ENCODE peak calls at places on chromosomes 13 and 19, in four cellular contexts. K is mesendoderm, R is IMR-90, O is H1. M is an unnamed sample.

GRCh38 chr19:31118926-31119325 is 230.3 kb downstream of the TSHZ3 start:
- DNase-seq in K (no peak), R (no peak), O (no peak), M (no peak)

GRCh38 chr13:91308299-91308698 is 39.2 kb upstream of the MIR17HG start:
- DNase-seq in K (peak; percentile 45), R (no peak), O (no peak), M (no peak)

GRCh38 chr19:47098608-47099007 is 15.0 kb downstream of the ZC3H4 start:
- DNase-seq in K (no peak), R (no peak), O (no peak), M (no peak)

GRCh38 chr13:51629711-51630575 is 45.7 kb downstream of the WDFY2 start:
- DNase-seq in K (no peak), R (no peak), O (no peak), M (no peak)

GRCh38 chr13:26600345-26600761 is 42.9 kb downstream of the WASF3 start:
- DNase-seq in K (no peak), R (peak; percentile 45), O (no peak), M (no peak)

GRCh38 chr19:940591-941291 is 14.9 kb downstream of the ARID3A start:
- DNase-seq in K (no peak), R (peak; percentile 57), O (no peak), M (no peak)

GRCh38 chr13:47033216-47033615 is 136.4 kb upstream of the HTR2A start:
- DNase-seq in K (peak; percentile 86), R (peak; percentile 55), O (no peak), M (no peak)

GRCh38 chr13:20799726-20800416 is 26.1 kb upstream of the EEF1AKMT1 start:
- DNase-seq in K (no peak), R (peak; percentile 32), O (no peak), M (no peak)

GRCh38 chr19:30664358-30665058 is 292.3 kb downstream of the ZNF536 start:
- DNase-seq in K (peak; percentile 63), R (peak; percentile 4), O (no peak), M (peak; percentile 53)

GRCh38 chr13:33183431-33184130 is 102.0 kb downstream of the STARD13 start:
- DNase-seq in K (no peak), R (peak; percentile 77), O (no peak), M (no peak)

GRCh38 chr19:4456843-4457653 is 546 bp downstream of the UBXN6 start:
- DNase-seq in K (peak; percentile 80), R (peak; percentile 56), O (peak; percentile 44), M (peak; percentile 71)

GRCh38 chr19:34988119-34988518 is 12.0 kb upstream of the GRAMD1A start:
- DNase-seq in K (no peak), R (no peak), O (no peak), M (no peak)

GRCh38 chr19:34983786-34984185 is 16.3 kb upstream of the GRAMD1A start:
- DNase-seq in K (no peak), R (no peak), O (no peak), M (no peak)

GRCh38 chr19:34984287-34984686 is 15.8 kb upstream of the GRAMD1A start:
- DNase-seq in K (no peak), R (no peak), O (no peak), M (no peak)

GRCh38 chr19:34982275-34982674 is 17.8 kb upstream of the GRAMD1A start:
- DNase-seq in K (no peak), R (no peak), O (no peak), M (no peak)

DNA sequence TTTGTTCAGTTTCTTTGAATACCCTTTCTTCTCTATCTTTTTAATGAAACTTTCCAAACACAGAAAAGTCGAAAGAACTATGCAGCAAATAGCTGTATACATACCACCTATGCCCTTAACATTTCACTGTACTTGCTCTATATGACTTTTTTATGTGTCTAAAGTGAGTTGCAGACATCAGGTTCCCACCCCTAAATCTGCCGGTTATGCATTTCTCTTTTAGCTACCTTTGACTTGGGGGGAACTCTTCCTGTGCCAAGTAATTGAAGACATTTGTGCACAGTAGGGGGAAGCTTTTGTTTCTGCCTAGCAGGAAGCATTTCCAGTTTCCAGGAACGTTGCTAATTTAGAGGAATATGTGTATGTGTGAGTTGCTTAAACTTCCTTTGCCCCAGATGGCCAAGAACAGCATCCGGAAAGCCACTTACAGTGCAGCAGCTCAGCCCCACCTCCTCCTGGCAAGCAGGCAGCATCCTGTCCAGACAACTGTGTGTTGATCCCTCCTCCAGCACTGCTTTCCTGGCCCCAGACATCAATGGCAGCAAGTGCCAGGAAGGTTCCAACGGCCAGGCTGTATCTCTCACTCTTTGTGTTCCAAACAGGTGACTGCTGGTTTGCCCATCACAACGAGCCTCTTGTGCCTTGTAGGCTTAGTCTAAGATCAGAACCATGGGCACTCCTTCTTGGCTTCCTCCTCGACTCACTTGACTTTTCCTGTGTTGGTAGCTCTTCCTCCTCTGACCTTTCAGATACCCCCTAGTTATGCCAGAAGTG is 14.7 kb upstream of the GRAMD1A start:
- DNase-seq in K (no peak), R (peak; percentile 24), O (no peak), M (peak; percentile 67)
- H3K27ac ChIP-seq in K (no peak overlapping the region), R (no peak overlapping the region), O (peak overlapping the region; percentile 47), M (no peak overlapping the region)

GRCh38 chr13:111007209-111007608 is 92.3 kb upstream of the ANKRD10 start:
- DNase-seq in K (no peak), R (no peak), O (no peak), M (no peak)
- H3K9ac ChIP-seq in K (no peak overlapping the region), R (no peak overlapping the region), O (no peak overlapping the region), M (no peak overlapping the region)

GRCh38 chr19:43524922-43525835 is 1.8 kb downstream of the ETHE1 start:
- DNase-seq in K (peak; percentile 55), R (peak; percentile 32), O (no peak), M (peak; percentile 64)

GRCh38 chr19:43526884-43527859 is at the start of gene ETHE1:
- DNase-seq in K (peak; percentile 68), R (peak; percentile 31), O (no peak), M (peak; percentile 81)

GRCh38 chr19:43522929-43523328 is 4.1 kb downstream of the ETHE1 start:
- DNase-seq in K (no peak), R (no peak), O (no peak), M (no peak)

GRCh38 chr19:43527860-43528622 is 1.0 kb upstream of the ETHE1 start:
- DNase-seq in K (no peak), R (no peak), O (no peak), M (no peak)

GRCh38 chr19:43525836-43526771 is 897 bp downstream of the ETHE1 start:
- DNase-seq in K (peak; percentile 13), R (peak; percentile 9), O (no peak), M (peak; percentile 40)
- H2BK15ac ChIP-seq in K (no peak overlapping the region), R (no peak overlapping the region), O (no peak overlapping the region), M (no peak overlapping the region)

GRCh38 chr19:12365094-12365371 is 450 bp downstream of the ZNF442 start:
- DNase-seq in K (peak; percentile 46), R (peak; percentile 22), O (no peak), M (no peak)
- H3K27ac ChIP-seq in K (no peak overlapping the region), R (peak overlapping the region; percentile 11), O (peak overlapping the region; percentile 42), M (no peak overlapping the region)

GRCh38 chr19:10516671-10517286 is 468 bp downstream of the S1PR5 start:
- DNase-seq in K (no peak), R (no peak), O (no peak), M (no peak)
- H3K9ac ChIP-seq in K (peak overlapping the region; percentile 83), R (no peak overlapping the region), O (no peak overlapping the region), M (no peak overlapping the region)

DNA sequence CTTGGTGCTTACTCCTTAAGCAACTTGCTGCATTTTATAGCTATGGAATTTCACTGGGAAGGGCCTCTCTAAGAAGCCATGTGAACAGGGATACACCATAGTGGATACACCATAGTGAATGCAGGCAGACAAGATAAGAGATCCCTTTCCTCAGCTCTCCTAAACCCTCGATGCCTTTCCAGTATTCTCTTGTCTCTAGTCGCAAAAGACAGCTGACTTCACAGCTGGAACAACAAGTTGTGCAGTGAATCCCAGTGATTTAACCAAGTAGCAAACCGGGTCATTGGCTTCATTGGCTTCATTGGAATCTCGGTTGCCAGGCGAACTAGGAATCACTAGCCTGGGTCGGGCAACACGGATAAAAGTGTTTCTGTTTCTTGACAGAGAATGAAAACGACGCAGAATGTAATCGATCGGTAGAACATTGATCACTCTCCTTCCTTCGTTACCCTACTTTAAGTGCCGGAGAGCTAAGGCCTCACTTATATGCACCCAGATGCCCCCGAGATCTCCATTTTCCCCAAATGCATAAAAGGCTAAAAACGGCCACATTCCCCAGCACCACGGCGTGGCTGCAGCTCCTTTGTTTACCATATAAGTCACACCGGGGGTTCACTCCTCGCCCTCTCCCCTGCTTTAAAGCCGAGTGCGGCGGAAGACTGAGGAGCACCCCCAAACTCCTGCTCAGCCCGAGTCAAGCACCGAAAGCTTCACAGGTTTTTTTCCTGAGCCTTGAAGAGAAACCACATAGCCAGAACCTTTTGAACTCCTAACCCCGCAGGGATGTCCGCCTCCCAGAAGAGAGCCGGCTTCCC is 674 bp downstream of the TRPC4 start:
- DNase-seq in K (peak; percentile 74), R (peak; percentile 50), O (no peak), M (peak; percentile 38)
- H2BK15ac ChIP-seq in K (no peak overlapping the region), R (peak overlapping the region; percentile 74), O (no peak overlapping the region), M (no peak overlapping the region)

GRCh38 chr19:17538684-17539287 is 16.7 kb upstream of the COLGALT1 start:
- DNase-seq in K (peak; percentile 31), R (no peak), O (no peak), M (no peak)
- H3K27ac ChIP-seq in K (no peak overlapping the region), R (no peak overlapping the region), O (no peak overlapping the region), M (no peak overlapping the region)

GRCh38 chr13:114067381-114067885 is 65.0 kb downstream of the RASA3 start:
- DNase-seq in K (no peak), R (peak; percentile 68), O (no peak), M (no peak)

GRCh38 chr13:114067886-114068722 is 64.3 kb downstream of the RASA3 start:
- DNase-seq in K (no peak), R (no peak), O (no peak), M (no peak)

GRCh38 chr13:114070098-114070799 is 62.2 kb downstream of the RASA3 start:
- DNase-seq in K (no peak), R (no peak), O (no peak), M (no peak)

GRCh38 chr13:114069376-114070097 is 62.9 kb downstream of the RASA3 start:
- DNase-seq in K (no peak), R (no peak), O (no peak), M (no peak)

DNA sequence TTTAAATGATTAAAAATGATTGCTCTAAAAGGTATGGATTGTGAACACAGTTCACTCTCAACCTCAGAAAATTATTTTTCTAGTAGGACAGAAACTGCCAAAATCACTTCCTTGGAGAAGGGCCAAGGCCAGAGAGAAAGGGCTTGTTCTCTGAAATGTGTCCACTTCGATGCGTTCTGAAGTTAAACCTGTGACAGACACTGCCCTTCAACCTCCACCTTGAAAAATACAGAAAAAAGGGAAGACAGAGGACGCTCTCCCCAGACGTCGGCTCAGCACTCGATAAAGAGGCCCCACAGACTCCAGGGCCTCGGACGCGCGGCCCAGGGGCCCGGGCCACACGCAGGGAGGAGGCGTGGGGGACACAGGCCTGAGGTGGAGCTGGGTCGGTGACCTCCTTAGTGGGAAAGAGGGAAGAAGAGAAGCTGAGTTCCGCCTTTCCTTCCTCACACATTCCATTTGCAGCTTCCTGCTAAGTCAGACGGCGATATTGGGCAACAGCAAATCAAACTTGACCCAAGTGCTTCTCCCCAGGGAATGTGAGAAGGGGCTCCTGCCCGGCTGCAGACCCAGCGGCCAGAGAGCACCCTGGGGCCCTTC is 63.6 kb downstream of the RASA3 start:
- DNase-seq in K (peak; percentile 81), R (peak; percentile 77), O (no peak), M (no peak)
- H3K9ac ChIP-seq in K (peak overlapping the region; percentile 10), R (peak overlapping the region; percentile 57), O (no peak overlapping the region), M (no peak overlapping the region)

GRCh38 chr19:3398114-3398899 is 31.9 kb downstream of the NFIC start:
- DNase-seq in K (peak; percentile 39), R (peak; percentile 41), O (no peak), M (peak; percentile 51)
- H2BK15ac ChIP-seq in K (no peak overlapping the region), R (no peak overlapping the region), O (peak overlapping the region; percentile 81), M (no peak overlapping the region)

M was measured in H9.